ENCODE peak calls at places on chromosomes 11 and 22, in ten cellular contexts. A, J, P, Z, M, R, I, G, F and V are unnamed samples.

GRCh38 chr11:64343740-64344133 is 3.7 kb downstream of the CCDC88B start:
- DNase-seq in A (no peak), J (no peak), P (no peak), Z (no peak), M (no peak), R (no peak), I (no peak), G (no peak), F (peak), V (no peak)

GRCh38 chr22:24728790-24729637 is 45.5 kb downstream of the PIWIL3 start:
- DNase-seq in A (no peak), J (no peak), P (no peak), Z (no peak), M (peak), R (no peak), I (no peak), G (peak), F (peak), V (no peak)

GRCh38 chr11:22730319-22730718 is 63.9 kb downstream of the GAS2 start:
- DNase-seq in A (no peak), J (no peak), P (no peak), Z (no peak), M (no peak), R (no peak), I (no peak), G (no peak), F (peak), V (no peak)

GRCh38 chr11:128496684-128497056 is 90.7 kb downstream of the ETS1 start:
- DNase-seq in A (no peak), J (no peak), P (peak), Z (peak), M (no peak), R (no peak), I (no peak), G (no peak), F (no peak), V (no peak)

GRCh38 chr11:99952816-99953215 is 734.3 kb upstream of the ARHGAP42 start:
- DNase-seq in A (no peak), J (no peak), P (no peak), Z (no peak), M (no peak), R (no peak), I (no peak), G (peak), F (no peak), V (no peak)

GRCh38 chr11:31442086-31442485 is 67.3 kb downstream of the IMMP1L start:
- DNase-seq in A (no peak), J (no peak), P (no peak), Z (no peak), M (no peak), R (no peak), I (no peak), G (no peak), F (peak), V (no peak)

GRCh38 chr11:68763181-68763721 is 11.9 kb upstream of the TESMIN start:
- DNase-seq in A (no peak), J (no peak), P (peak), Z (no peak), M (no peak), R (no peak), I (no peak), G (no peak), F (no peak), V (no peak)

GRCh38 chr22:44882226-44882905 is 127.4 kb downstream of the PHF21B start:
- DNase-seq in A (no peak), J (no peak), P (peak), Z (no peak), M (no peak), R (no peak), I (no peak), G (no peak), F (no peak), V (no peak)

GRCh38 chr11:10122337-10123197 is 171.5 kb downstream of the SBF2 start:
- DNase-seq in A (no peak), J (peak), P (no peak), Z (no peak), M (no peak), R (no peak), I (no peak), G (peak), F (peak), V (peak)

GRCh38 chr11:15884792-15885540 is 471.4 kb downstream of the SOX6 start:
- DNase-seq in A (no peak), J (no peak), P (no peak), Z (no peak), M (no peak), R (no peak), I (no peak), G (no peak), F (no peak), V (no peak)